ENCODE peak calls at places on chromosomes 5 and 9, in eight cellular contexts. B is OCI-LY7, U is colonic mucosa, S is GM10248, Q is sigmoid colon, C is tibial artery, W is heart left ventricle, Z is fibroblast of the aortic adventitia. F is an unnamed sample.

GRCh38 chr5:124156408-124157027 is 589.9 kb downstream of the ZNF608 start:
- DNase-seq in B (no peak), U (no peak), S (no peak), Q (no peak), C (no peak), W (no peak), Z (peak), F (no peak)

GRCh38 chr5:176151286-176151685 is 86.9 kb upstream of the SIMC1 start:
- DNase-seq in B (no peak), U (no peak), S (no peak), Q (no peak), C (no peak), W (no peak), Z (peak), F (no peak)

GRCh38 chr5:155625315-155625714 is 611.8 kb downstream of the KIF4B start:
- DNase-seq in B (no peak), U (no peak), S (no peak), Q (no peak), C (no peak), W (no peak), Z (no peak), F (no peak)

GRCh38 chr5:19555436-19555835 is 432.6 kb downstream of the CDH18 start:
- DNase-seq in B (no peak), U (no peak), S (no peak), Q (no peak), C (no peak), W (no peak), Z (no peak), F (no peak)

GRCh38 chr9:130846487-130847305 is 11.6 kb downstream of the ABL1 start:
- DNase-seq in B (no peak), U (no peak), S (no peak), Q (peak), C (peak), W (peak), Z (peak), F (no peak)

GRCh38 chr5:147332643-147333042 is 97.8 kb downstream of the STK32A start:
- DNase-seq in B (no peak), U (no peak), S (no peak), Q (no peak), C (no peak), W (no peak), Z (no peak), F (no peak)

GRCh38 chr5:4252322-4252721 is 656.7 kb downstream of the IRX1 start:
- DNase-seq in B (no peak), U (no peak), S (no peak), Q (no peak), C (no peak), W (no peak), Z (no peak), F (no peak)

GRCh38 chr9:134136117-134136996 is 475 bp downstream of the WDR5 start:
- DNase-seq in B (peak), U (peak), S (peak), Q (no peak), C (no peak), W (no peak), Z (peak), F (peak)

GRCh38 chr5:65085181-65085580 is 316.5 kb downstream of the CWC27 start:
- DNase-seq in B (no peak), U (no peak), S (no peak), Q (no peak), C (no peak), W (no peak), Z (no peak), F (no peak)

GRCh38 chr9:111036946-111037743 is 1.1 kb downstream of the LPAR1 start:
- DNase-seq in B (no peak), U (no peak), S (no peak), Q (no peak), C (no peak), W (no peak), Z (peak), F (peak)

GRCh38 chr9:111036068-111036789 is 2.0 kb downstream of the LPAR1 start:
- DNase-seq in B (no peak), U (peak), S (no peak), Q (peak), C (peak), W (peak), Z (peak), F (no peak)

GRCh38 chr9:111038336-111039202 is at the start of gene LPAR1:
- DNase-seq in B (no peak), U (peak), S (no peak), Q (peak), C (peak), W (peak), Z (peak), F (no peak)

GRCh38 chr9:111039203-111039907 is 1.1 kb upstream of the LPAR1 start:
- DNase-seq in B (no peak), U (peak), S (no peak), Q (no peak), C (peak), W (no peak), Z (no peak), F (peak)

GRCh38 chr9:111037744-111038335 is 430 bp downstream of the LPAR1 start:
- DNase-seq in B (no peak), U (peak), S (peak), Q (peak), C (peak), W (peak), Z (peak), F (peak)
- TF ChIP-seq CTCF in B (no peak), U (no peak), S (peak), Q (no peak), C (no peak), W (no peak), Z (peak), F (peak)

GRCh38 chr9:90774682-90775081 is 26.9 kb upstream of the SYK start:
- DNase-seq in B (peak), U (no peak), S (peak), Q (no peak), C (no peak), W (no peak), Z (no peak), F (peak)
- TF ChIP-seq CTCF in B (peak), U (peak), S (peak), Q (no peak), C (no peak), W (no peak), Z (no peak), F (no peak)

GRCh38 chr5:15683332-15683731 is 183.4 kb downstream of the FBXL7 start:
- DNase-seq in B (peak), U (peak), S (no peak), Q (no peak), C (no peak), W (peak), Z (no peak), F (no peak)
- TF ChIP-seq CTCF in B (peak), U (no peak), S (no peak), Q (no peak), C (no peak), W (peak), Z (peak), F (no peak)

GRCh38 chr5:35246411-35246810 is 16.1 kb upstream of the PRLR start:
- DNase-seq in B (no peak), U (peak), S (no peak), Q (no peak), C (no peak), W (no peak), Z (no peak), F (no peak)
- TF ChIP-seq CTCF in B (no peak), U (peak), S (no peak), Q (no peak), C (no peak), W (no peak), Z (no peak), F (no peak)

GRCh38 chr9:77765781-77766259 is 117.7 kb upstream of the GNA14 start:
- DNase-seq in B (no peak), U (no peak), S (no peak), Q (no peak), C (no peak), W (no peak), Z (no peak), F (no peak)

GRCh38 chr9:77769246-77769645 is 121.1 kb upstream of the GNA14 start:
- DNase-seq in B (no peak), U (no peak), S (no peak), Q (no peak), C (no peak), W (no peak), Z (no peak), F (no peak)

GRCh38 chr9:77763566-77763965 is 115.4 kb upstream of the GNA14 start:
- DNase-seq in B (no peak), U (no peak), S (no peak), Q (no peak), C (no peak), W (no peak), Z (no peak), F (no peak)

GRCh38 chr9:77766587-77766986 is 118.5 kb upstream of the GNA14 start:
- DNase-seq in B (no peak), U (peak), S (no peak), Q (no peak), C (no peak), W (no peak), Z (no peak), F (no peak)

GRCh38 chr9:77764894-77765780 is 117.0 kb upstream of the GNA14 start:
- DNase-seq in B (peak), U (no peak), S (no peak), Q (no peak), C (no peak), W (no peak), Z (peak), F (no peak)
- TF ChIP-seq CTCF in B (peak), U (peak), S (peak), Q (peak), C (peak), W (peak), Z (peak), F (no peak)

GRCh38 chr9:6048039-6048438 is 32.6 kb upstream of the RANBP6 start:
- DNase-seq in B (no peak), U (no peak), S (no peak), Q (no peak), C (no peak), W (no peak), Z (no peak), F (no peak)

GRCh38 chr9:6052520-6052919 is 37.1 kb upstream of the RANBP6 start:
- DNase-seq in B (peak), U (no peak), S (no peak), Q (no peak), C (no peak), W (no peak), Z (no peak), F (no peak)

GRCh38 chr9:6047020-6047419 is 31.6 kb upstream of the RANBP6 start:
- DNase-seq in B (no peak), U (no peak), S (no peak), Q (no peak), C (no peak), W (no peak), Z (no peak), F (no peak)

GRCh38 chr9:6051511-6051950 is 36.1 kb upstream of the RANBP6 start:
- DNase-seq in B (peak), U (no peak), S (peak), Q (no peak), C (no peak), W (no peak), Z (no peak), F (peak)

DNA sequence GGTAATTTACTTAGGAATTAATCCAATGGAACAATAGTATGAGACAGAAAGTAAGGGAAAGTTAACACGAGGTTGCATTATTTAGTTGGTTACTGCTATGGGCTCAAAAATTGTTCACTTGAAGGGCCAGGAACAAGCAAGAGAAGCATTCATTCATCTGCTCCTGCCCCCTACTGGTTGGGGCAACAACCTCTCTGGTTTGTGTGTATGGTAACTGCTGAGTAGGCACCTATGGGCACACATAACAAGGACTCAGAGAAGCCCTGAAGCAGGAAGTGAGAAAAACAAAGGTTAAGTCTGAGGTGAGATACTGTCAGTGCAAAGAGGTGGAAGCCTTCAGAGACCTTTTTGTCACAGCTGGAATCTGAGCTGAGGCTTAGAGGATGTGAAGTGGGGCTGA is 34.4 kb upstream of the RANBP6 start:
- DNase-seq in B (peak), U (peak), S (peak), Q (no peak), C (no peak), W (no peak), Z (no peak), F (peak)
- TF ChIP-seq CTCF in B (peak), U (peak), S (peak), Q (no peak), C (no peak), W (no peak), Z (peak), F (no peak)

GRCh38 chr5:95823738-95824609 is 1.4 kb upstream of the GLRX start:
- DNase-seq in B (peak), U (peak), S (no peak), Q (peak), C (peak), W (peak), Z (peak), F (no peak)
- TF ChIP-seq CTCF in B (no peak), U (no peak), S (no peak), Q (no peak), C (no peak), W (no peak), Z (no peak), F (no peak)

GRCh38 chr5:122076669-122077450 is 1.2 kb downstream of the LOX start:
- DNase-seq in B (no peak), U (peak), S (peak), Q (peak), C (peak), W (peak), Z (peak), F (peak)
- TF ChIP-seq CTCF in B (peak), U (peak), S (peak), Q (peak), C (peak), W (peak), Z (peak), F (peak)

GRCh38 chr5:173329370-173330150 is 1.3 kb upstream of the STC2 start:
- DNase-seq in B (no peak), U (no peak), S (peak), Q (no peak), C (no peak), W (no peak), Z (no peak), F (peak)
- TF ChIP-seq CTCF in B (no peak), U (no peak), S (peak), Q (no peak), C (no peak), W (no peak), Z (no peak), F (peak)

F was measured in GM20000.